ENCODE peak calls at places on chromosomes 2 and 18, in nine cellular contexts. N is activated T-cell treated with anti-CD3 and anti-CD28 coated beads, Interleukin-2, amount 50 U/mL, for 72 hours; I is EL; V is mammary epithelial cell; U is OCI-LY7; K is stimulated activated CD4-positive, alpha-beta T cell treated with anti-CD3 and anti-CD28 coated beads, TNF-alpha, amount 100 ng/mL, for 48 hours; A is T-helper 17 cell; O is activated CD4-positive, alpha-beta T cell treated with anti-CD3 and anti-CD28 coated beads, Interleukin-2, amount 50 U/mL, for 24 hours; P is HEK293T. H is an unnamed sample.
A peak's percentile ranks its signal among the peaks of the same experiment; 100 is the strongest.

GRCh38 chr2:110173523-110173922 is 31.3 kb downstream of the NPHP1 start:
- DNase-seq in N (no peak), V (peak; percentile 78), O (no peak), P (no peak), A (no peak), U (no peak), K (no peak), I (peak; percentile 28), H (no peak)

GRCh38 chr2:36376319-36376765 is 20.8 kb downstream of the CRIM1 start:
- DNase-seq in V (no peak), P (peak; percentile 57), I (peak; percentile 64), U (no peak), O (no peak), A (no peak), K (no peak), N (no peak), H (no peak)

GRCh38 chr2:160332318-160332717 is 132.2 kb upstream of the ITGB6 start:
- DNase-seq in V (no peak), U (peak; percentile 30), A (no peak), I (peak; percentile 62), O (no peak), K (no peak), P (no peak), N (no peak), H (no peak)

GRCh38 chr2:180033993-180034894 is 27.1 kb upstream of the CWC22 start:
- DNase-seq in P (peak; percentile 71), N (no peak), O (no peak), U (peak; percentile 49), K (no peak), I (peak; percentile 16), V (no peak), A (no peak), H (peak; percentile 9)

GRCh38 chr2:26609839-26610277 is 31.3 kb downstream of the CIB4 start:
- DNase-seq in U (peak; percentile 33), I (no peak), P (no peak), A (no peak), V (no peak), K (no peak), N (no peak), O (peak; percentile 4), H (no peak)

GRCh38 chr2:112708968-112709367 is 11.9 kb upstream of the NT5DC4 start:
- DNase-seq in O (no peak), K (no peak), N (no peak), U (no peak), I (no peak), P (no peak), V (no peak), A (no peak), H (no peak)

GRCh38 chr2:96415684-96416083 is 80.1 kb downstream of the NCAPH start:
- DNase-seq in I (no peak), K (no peak), O (no peak), U (no peak), A (no peak), V (no peak), P (no peak), N (no peak), H (no peak)

GRCh38 chr18:6920099-6920955 is 190.8 kb downstream of the ARHGAP28 start:
- DNase-seq in O (no peak), I (peak; percentile 71), P (peak; percentile 50), N (peak; percentile 24), V (peak; percentile 64), K (no peak), U (peak; percentile 29), A (no peak), H (peak; percentile 58)

GRCh38 chr2:231198291-231199173 is at the start of gene ARMC9:
- DNase-seq in N (peak; percentile 89), U (peak; percentile 81), V (peak; percentile 72), A (peak; percentile 64), P (peak; percentile 94), K (peak; percentile 58), I (peak; percentile 71), O (peak; percentile 61), H (peak; percentile 77)

GRCh38 chr2:156156580-156156979 is 175.9 kb downstream of the NR4A2 start:
- DNase-seq in K (no peak), P (no peak), N (no peak), A (no peak), O (no peak), I (no peak), U (no peak), V (no peak), H (no peak)

H was measured in neuronal stem cell.